ENCODE peak calls at places on chromosomes 7 and 10, in nine cellular contexts. I is Jurkat, Clone E6-1; Y is tibial artery; T is GM23248; N is right cardiac atrium; U is H7; A is GM06990; Q is cardiac muscle cell; S is A549. E is an unnamed sample.

GRCh38 chr7:107643407-107643806 is 17.2 kb upstream of the SLC26A4 start:
- DNase-seq in Y (no peak), T (peak), N (no peak), U (peak), Q (peak), S (no peak), A (no peak), I (no peak), E (no peak)

GRCh38 chr10:6678211-6678803 is 98.2 kb upstream of the PRKCQ start:
- DNase-seq in U (peak), Q (peak), S (peak), Y (peak), N (peak), T (peak), I (peak), A (no peak), E (peak)

GRCh38 chr7:27883726-27884125 is 143.8 kb downstream of the TAX1BP1 start:
- DNase-seq in A (no peak), Y (no peak), Q (peak), I (no peak), N (no peak), T (no peak), S (no peak), U (no peak), E (no peak)

GRCh38 chr7:47154781-47155180 is 427.1 kb downstream of the TNS3 start:
- DNase-seq in N (no peak), T (peak), S (no peak), I (no peak), Q (no peak), U (no peak), A (no peak), Y (no peak), E (no peak)

GRCh38 chr10:21084700-21085099 is 187.6 kb upstream of the NEBL start:
- DNase-seq in S (no peak), I (no peak), T (no peak), N (no peak), A (no peak), Y (no peak), U (no peak), Q (no peak), E (no peak)

GRCh38 chr10:129908406-129908805 is 55.7 kb downstream of the EBF3 start:
- DNase-seq in T (no peak), N (no peak), I (no peak), Q (no peak), S (no peak), Y (peak), A (no peak), U (no peak), E (no peak)

GRCh38 chr7:142669074-142669654 is 80.1 kb upstream of the PRSS1 start:
- DNase-seq in N (no peak), Q (peak), Y (no peak), I (peak), U (peak), T (peak), A (no peak), S (no peak), E (peak)

GRCh38 chr7:156650042-156650441 is 9.5 kb downstream of the RNF32 start:
- DNase-seq in N (no peak), T (peak), I (no peak), Y (no peak), S (peak), Q (no peak), A (peak), U (peak), E (peak)

GRCh38 chr7:149790146-149790548 is 16.8 kb upstream of the ZNF467 start:
- DNase-seq in U (peak), S (peak), N (peak), T (peak), Y (no peak), A (no peak), Q (peak), I (no peak), E (peak)

GRCh38 chr10:119251315-119251708 is 43.9 kb downstream of the GRK5 start:
- DNase-seq in Y (no peak), S (no peak), Q (peak), U (peak), T (peak), I (no peak), N (no peak), A (no peak), E (no peak)

GRCh38 chr10:1420663-1421362 is 316.5 kb downstream of the ADARB2 start:
- DNase-seq in A (peak), N (no peak), T (peak), Q (no peak), Y (peak), U (peak), S (peak), I (peak), E (peak)

GRCh38 chr10:12511651-12512050 is 162.3 kb downstream of the CAMK1D start:
- DNase-seq in N (no peak), Q (no peak), I (no peak), U (no peak), A (no peak), T (no peak), S (no peak), Y (no peak), E (no peak)

GRCh38 chr10:123558651-123559050 is 107.5 kb upstream of the GPR26 start:
- DNase-seq in I (no peak), T (no peak), N (no peak), Y (no peak), U (no peak), A (no peak), S (no peak), Q (no peak), E (no peak)

GRCh38 chr10:633279-634245 is 55.9 kb downstream of the DIP2C start:
- DNase-seq in U (peak), T (no peak), Y (peak), S (no peak), Q (no peak), A (no peak), I (no peak), N (no peak), E (no peak)

GRCh38 chr10:133140417-133141143 is 19.4 kb upstream of the KNDC1 start:
- DNase-seq in U (peak), A (no peak), S (no peak), N (peak), I (no peak), Q (no peak), T (no peak), Y (peak), E (no peak)

GRCh38 chr10:35946556-35946955 is 304.5 kb upstream of the FZD8 start:
- DNase-seq in U (no peak), Q (no peak), Y (no peak), A (no peak), T (peak), N (no peak), I (no peak), S (no peak), E (no peak)

GRCh38 chr7:66952343-66953043 is 31.5 kb downstream of the TMEM248 start:
- DNase-seq in Y (peak), A (no peak), Q (peak), U (peak), N (no peak), I (no peak), S (peak), T (peak), E (no peak)

GRCh38 chr7:80806653-80807052 is 112.2 kb downstream of the SEMA3C start:
- DNase-seq in Q (no peak), I (no peak), U (no peak), S (no peak), N (no peak), Y (no peak), A (no peak), T (no peak), E (peak)

GRCh38 chr10:124086097-124086710 is 7.2 kb downstream of the CHST15 start:
- DNase-seq in T (no peak), S (no peak), Y (no peak), N (no peak), I (no peak), A (no peak), U (peak), Q (no peak), E (no peak)

GRCh38 chr7:158495256-158495655 is 92.4 kb downstream of the PTPRN2 start:
- DNase-seq in Q (no peak), S (no peak), U (peak), T (no peak), N (no peak), A (no peak), Y (no peak), I (no peak), E (peak)

GRCh38 chr7:70093496-70093895 is 495.2 kb downstream of the AUTS2 start:
- DNase-seq in U (no peak), S (no peak), Y (no peak), N (no peak), T (peak), I (no peak), Q (peak), A (no peak), E (no peak)

GRCh38 chr10:15627617-15628196 is 92.0 kb downstream of the ITGA8 start:
- DNase-seq in A (no peak), N (no peak), U (no peak), Q (no peak), S (no peak), T (peak), I (no peak), Y (no peak), E (no peak)

GRCh38 chr10:50416181-50416824 is 165.0 kb upstream of the ASAH2 start:
- DNase-seq in Q (no peak), A (no peak), T (peak), I (no peak), N (no peak), S (peak), U (no peak), Y (no peak), E (no peak)

GRCh38 chr10:132615346-132616169 is 78.0 kb downstream of the INPP5A start:
- DNase-seq in T (no peak), A (no peak), U (peak), Y (no peak), I (no peak), N (peak), S (no peak), Q (no peak), E (no peak)

GRCh38 chr10:24952146-24952700 is at the start of gene PRTFDC1:
- DNase-seq in S (peak), Q (peak), A (peak), U (peak), N (peak), I (no peak), T (peak), Y (peak), E (no peak)

GRCh38 chr10:11256896-11257295 is 239.2 kb downstream of the CELF2 start:
- DNase-seq in N (no peak), A (no peak), T (no peak), Q (no peak), U (no peak), S (no peak), Y (no peak), I (no peak), E (no peak)

GRCh38 chr7:114852275-114852674 is 69.6 kb upstream of the MDFIC start:
- DNase-seq in T (no peak), N (no peak), I (no peak), S (no peak), Q (no peak), A (no peak), U (no peak), Y (no peak), E (no peak)

GRCh38 chr7:22216309-22216708 is 140.6 kb downstream of the RAPGEF5 start:
- DNase-seq in I (no peak), U (no peak), T (no peak), A (no peak), Y (no peak), Q (no peak), N (no peak), S (no peak), E (no peak)

GRCh38 chr7:22219739-22220493 is 137.0 kb downstream of the RAPGEF5 start:
- DNase-seq in I (no peak), S (no peak), T (no peak), A (no peak), Y (no peak), Q (peak), U (no peak), N (no peak), E (no peak)

GRCh38 chr7:22219036-22219435 is 137.9 kb downstream of the RAPGEF5 start:
- DNase-seq in T (no peak), Y (no peak), A (no peak), U (no peak), Q (peak), N (no peak), I (no peak), S (no peak), E (no peak)

GRCh38 chr7:22214000-22214399 is 143.0 kb downstream of the RAPGEF5 start:
- DNase-seq in I (no peak), A (no peak), U (no peak), N (no peak), Q (peak), T (no peak), Y (no peak), S (no peak), E (no peak)

GRCh38 chr7:22216832-22217475 is 140.0 kb downstream of the RAPGEF5 start:
- DNase-seq in U (no peak), Q (no peak), Y (no peak), A (no peak), S (no peak), N (no peak), I (no peak), T (no peak), E (no peak)
- H3K4me3 ChIP-seq in U (no peak), Q (no peak), Y (peak), A (no peak), S (no peak), N (peak), I (no peak), T (no peak), E (no peak)

DNA sequence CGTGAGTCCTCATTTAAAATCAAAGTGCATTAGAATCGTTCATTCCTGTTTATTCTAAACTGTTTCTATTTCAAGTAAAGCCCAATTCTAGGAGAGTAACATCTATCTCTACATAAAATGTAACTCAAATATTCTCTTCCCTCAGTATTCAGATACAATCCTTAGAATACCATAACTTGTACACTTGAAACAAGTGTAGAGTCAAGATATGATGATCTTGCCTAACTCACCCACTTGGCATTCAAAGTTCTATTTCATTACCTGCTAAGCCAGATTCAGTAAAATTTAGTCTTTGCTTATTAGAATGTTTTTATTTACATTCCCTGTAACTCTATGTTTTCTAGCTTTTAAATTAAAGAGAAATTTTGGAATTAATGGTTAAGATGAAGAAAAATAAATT is 31.6 kb downstream of the PRPS1L1 start:
- DNase-seq in S (no peak), U (no peak), T (no peak), I (no peak), Y (no peak), A (no peak), N (no peak), Q (no peak), E (no peak)
- H3K4me3 ChIP-seq in S (no peak), U (no peak), T (no peak), I (no peak), Y (no peak), A (no peak), N (no peak), Q (no peak), E (no peak)

DNA sequence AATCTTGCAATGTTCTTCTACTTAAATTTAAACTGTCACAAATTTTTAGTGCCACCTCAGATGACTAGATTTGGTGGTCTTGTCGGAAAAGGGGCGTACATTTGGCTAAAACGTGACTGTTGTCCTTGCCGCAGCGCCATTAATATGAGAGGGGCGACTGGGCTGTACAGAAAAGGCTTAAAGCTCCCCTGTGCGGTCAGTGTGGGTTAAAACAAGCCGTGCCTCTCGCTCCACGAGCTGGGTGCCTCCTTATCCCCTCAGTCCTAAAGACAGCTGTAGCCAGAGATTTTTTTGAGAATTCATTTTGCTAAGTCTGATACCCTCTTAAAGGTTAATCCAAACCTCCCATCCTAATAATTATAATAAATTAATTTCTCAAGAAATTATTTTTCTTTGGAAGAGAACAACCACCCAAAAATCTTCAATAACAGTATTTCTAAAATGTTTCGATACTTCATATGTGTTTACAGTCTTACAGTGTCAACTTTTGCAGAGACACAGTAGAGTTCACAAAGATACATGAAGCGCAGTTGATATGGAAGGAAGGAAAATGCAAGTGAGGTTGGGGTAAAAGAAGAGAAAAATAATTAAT is 68.6 kb downstream of the C7orf25 start:
- DNase-seq in S (peak), N (peak), I (peak), Q (peak), T (peak), Y (no peak), U (peak), A (no peak), E (peak)
- H3K4me3 ChIP-seq in S (no peak), N (no peak), I (no peak), Q (no peak), T (peak), Y (no peak), U (no peak), A (no peak), E (no peak)

GRCh38 chr10:78210548-78210947 is 176.9 kb downstream of the RPS24 start:
- DNase-seq in I (no peak), S (no peak), U (no peak), T (no peak), A (no peak), N (no peak), Q (no peak), Y (no peak), E (no peak)
- H3K4me3 ChIP-seq in I (no peak), S (no peak), U (no peak), T (no peak), A (no peak), N (no peak), Q (no peak), Y (no peak), E (no peak)

E was measured in neural progenitor cell.